ENCODE peak calls at places on chromosomes 3 and 15, in nine cellular contexts. H is G401; G is epithelial cell of esophagus; Z is GM03348; I is activated T-cell treated with anti-CD3 and anti-CD28 coated beads for 24 hours; L is NCI-H1694 treated with DMSO at 0.1 percent for 48 hours; M is CD8-positive, alpha-beta memory T cell; C is NCI-H460; S is tibial artery. W is an unnamed sample.
A peak's percentile ranks its signal among the peaks of the same experiment; 100 is the strongest.

GRCh38 chr3:20809356-20809755 is 623.4 kb upstream of the SGO1 start:
- DNase-seq in H (no peak), G (peak; percentile 62), Z (no peak), I (no peak), L (no peak), M (no peak), C (no peak), S (no peak), W (no peak)

GRCh38 chr15:78715439-78715838 is 74.4 kb upstream of the CHRNB4 start:
- DNase-seq in H (no peak), G (peak; percentile 93), Z (no peak), I (no peak), L (no peak), M (no peak), C (no peak), S (no peak), W (no peak)

GRCh38 chr15:77862651-77863104 is 214.8 kb downstream of the TBC1D2B start:
- DNase-seq in H (no peak), G (no peak), Z (no peak), I (no peak), L (no peak), M (no peak), C (no peak), S (no peak), W (peak; percentile 72)

GRCh38 chr3:46710671-46711295 is 6.9 kb downstream of the PRSS50 start:
- DNase-seq in H (peak; percentile 72), G (no peak), Z (no peak), I (no peak), L (no peak), M (no peak), C (no peak), S (no peak), W (no peak)

GRCh38 chr15:71448688-71449114 is 333.4 kb downstream of the THSD4 start:
- DNase-seq in H (peak; percentile 55), G (peak; percentile 83), Z (peak; percentile 73), I (no peak), L (peak; percentile 67), M (no peak), C (peak; percentile 55), S (peak; percentile 38), W (no peak)

GRCh38 chr15:66115568-66116206 is 137.9 kb downstream of the MEGF11 start:
- DNase-seq in H (no peak), G (no peak), Z (no peak), I (no peak), L (no peak), M (peak; percentile 57), C (no peak), S (no peak), W (peak; percentile 61)

GRCh38 chr3:37876279-37876678 is 14.6 kb downstream of the CTDSPL start:
- DNase-seq in H (no peak), G (no peak), Z (no peak), I (no peak), L (no peak), M (no peak), C (no peak), S (no peak), W (no peak)

GRCh38 chr15:75033809-75034208 is 10.4 kb downstream of the PPCDC start:
- DNase-seq in H (no peak), G (no peak), Z (no peak), I (no peak), L (no peak), M (no peak), C (no peak), S (no peak), W (no peak)

GRCh38 chr3:39133093-39133490 is 20.3 kb downstream of the CSRNP1 start:
- DNase-seq in H (no peak), G (no peak), Z (no peak), I (no peak), L (no peak), M (no peak), C (no peak), S (peak; percentile 9), W (peak; percentile 40)

GRCh38 chr3:182148360-182148759 is 436.6 kb downstream of the SOX2 start:
- DNase-seq in H (no peak), G (no peak), Z (no peak), I (no peak), L (no peak), M (no peak), C (no peak), S (no peak), W (no peak)

GRCh38 chr3:164360078-164360578 is 718.2 kb downstream of the SI start:
- DNase-seq in H (no peak), G (no peak), Z (no peak), I (no peak), L (no peak), M (no peak), C (no peak), S (no peak), W (no peak)

GRCh38 chr15:48645558-48646330 is at the start of gene FBN1:
- DNase-seq in H (peak; percentile 58), G (peak; percentile 36), Z (peak; percentile 96), I (no peak), L (no peak), M (no peak), C (peak; percentile 4), S (peak; percentile 83), W (peak; percentile 83)

GRCh38 chr15:69893863-69894262 is 203.9 kb downstream of the TLE3 start:
- DNase-seq in H (peak; percentile 27), G (no peak), Z (peak; percentile 77), I (no peak), L (no peak), M (no peak), C (no peak), S (peak; percentile 53), W (no peak)

GRCh38 chr3:16482770-16483531 is 30.5 kb downstream of the RFTN1 start:
- DNase-seq in H (no peak), G (no peak), Z (no peak), I (no peak), L (no peak), M (peak; percentile 49), C (no peak), S (peak; percentile 39), W (peak; percentile 88)

GRCh38 chr15:74642328-74642723 is 26.7 kb downstream of the CLK3 start:
- DNase-seq in H (no peak), G (peak; percentile 73), Z (no peak), I (no peak), L (no peak), M (no peak), C (no peak), S (no peak), W (no peak)

GRCh38 chr3:87694678-87695077 is 364.1 kb downstream of the CGGBP1 start:
- DNase-seq in H (no peak), G (no peak), Z (no peak), I (no peak), L (no peak), M (no peak), C (no peak), S (no peak), W (no peak)

GRCh38 chr3:129705274-129705673 is 98.8 kb upstream of the PLXND1 start:
- DNase-seq in H (no peak), G (peak; percentile 21), Z (no peak), I (no peak), L (no peak), M (no peak), C (no peak), S (no peak), W (no peak)

GRCh38 chr15:51837784-51838183 is 8.3 kb downstream of the TMOD3 start:
- DNase-seq in H (no peak), G (no peak), Z (no peak), I (no peak), L (no peak), M (no peak), C (no peak), S (no peak), W (no peak)

GRCh38 chr3:33211444-33211843 is 7.2 kb downstream of the SUSD5 start:
- DNase-seq in H (no peak), G (peak; percentile 85), Z (peak; percentile 24), I (no peak), L (no peak), M (no peak), C (peak; percentile 43), S (peak; percentile 37), W (no peak)

GRCh38 chr3:97993526-97993925 is 21.3 kb upstream of the RIOX2 start:
- DNase-seq in H (no peak), G (no peak), Z (no peak), I (no peak), L (no peak), M (no peak), C (no peak), S (no peak), W (no peak)

GRCh38 chr3:54599741-54600140 is 328.1 kb downstream of the LRTM1 start:
- DNase-seq in H (peak; percentile 68), G (no peak), Z (no peak), I (no peak), L (no peak), M (no peak), C (no peak), S (no peak), W (no peak)

W was measured in spleen.